ENCODE peak calls at places on chromosomes 6 and 20, in eight cellular contexts. One of them, this sample, is unnamed.

GRCh38 chr6:109318328-109318876 is 63.9 kb downstream of the CD164 start:
- DNase-seq in endothelial cell of umbilical vein: no peak
- DNase-seq in fibroblast of pulmonary artery: no peak
- DNase-seq in HFF-Myc: no peak
- DNase-seq in keratinocyte: no peak
- DNase-seq in foreskin fibroblast: no peak
- DNase-seq in body of pancreas: no peak
- DNase-seq in fibroblast of mammary gland: no peak
- DNase-seq in this sample: no peak

GRCh38 chr6:129203190-129203900 is 320.4 kb downstream of the LAMA2 start:
- DNase-seq in endothelial cell of umbilical vein: no peak
- DNase-seq in fibroblast of pulmonary artery: no peak
- DNase-seq in HFF-Myc: no peak
- DNase-seq in keratinocyte: no peak
- DNase-seq in foreskin fibroblast: no peak
- DNase-seq in body of pancreas: no peak
- DNase-seq in fibroblast of mammary gland: peak; percentile 28
- DNase-seq in this sample: no peak

GRCh38 chr6:132569170-132569569 is 952 bp upstream of the TAAR6 start:
- DNase-seq in endothelial cell of umbilical vein: no peak
- DNase-seq in fibroblast of pulmonary artery: no peak
- DNase-seq in HFF-Myc: no peak
- DNase-seq in keratinocyte: no peak
- DNase-seq in foreskin fibroblast: no peak
- DNase-seq in body of pancreas: no peak
- DNase-seq in fibroblast of mammary gland: no peak
- DNase-seq in this sample: no peak

GRCh38 chr6:127464881-127465459 is 5.8 kb upstream of the KIAA0408 start:
- DNase-seq in endothelial cell of umbilical vein: peak; percentile 59
- DNase-seq in fibroblast of pulmonary artery: peak; percentile 82
- DNase-seq in HFF-Myc: peak; percentile 56
- DNase-seq in keratinocyte: no peak
- DNase-seq in foreskin fibroblast: peak; percentile 61
- DNase-seq in body of pancreas: peak; percentile 73
- DNase-seq in fibroblast of mammary gland: peak; percentile 75
- DNase-seq in this sample: peak; percentile 74

GRCh38 chr20:24497851-24498250 is 28.4 kb downstream of the SYNDIG1 start:
- DNase-seq in endothelial cell of umbilical vein: no peak
- DNase-seq in fibroblast of pulmonary artery: peak; percentile 7
- DNase-seq in HFF-Myc: no peak
- DNase-seq in keratinocyte: no peak
- DNase-seq in foreskin fibroblast: no peak
- DNase-seq in body of pancreas: peak; percentile 32
- DNase-seq in fibroblast of mammary gland: peak; percentile 11
- DNase-seq in this sample: peak; percentile 83

GRCh38 chr20:6711950-6712634 is 55.4 kb upstream of the BMP2 start:
- DNase-seq in endothelial cell of umbilical vein: peak; percentile 42
- DNase-seq in fibroblast of pulmonary artery: no peak
- DNase-seq in HFF-Myc: no peak
- DNase-seq in keratinocyte: no peak
- DNase-seq in foreskin fibroblast: no peak
- DNase-seq in body of pancreas: peak; percentile 27
- DNase-seq in fibroblast of mammary gland: no peak
- DNase-seq in this sample: no peak

GRCh38 chr6:128365520-128366160 is 154.8 kb downstream of the PTPRK start:
- DNase-seq in endothelial cell of umbilical vein: no peak
- DNase-seq in fibroblast of pulmonary artery: no peak
- DNase-seq in HFF-Myc: no peak
- DNase-seq in keratinocyte: no peak
- DNase-seq in foreskin fibroblast: no peak
- DNase-seq in body of pancreas: no peak
- DNase-seq in fibroblast of mammary gland: no peak
- DNase-seq in this sample: no peak

GRCh38 chr6:33895988-33896387 is 92.2 kb upstream of the MLN start:
- DNase-seq in endothelial cell of umbilical vein: no peak
- DNase-seq in fibroblast of pulmonary artery: no peak
- DNase-seq in HFF-Myc: no peak
- DNase-seq in keratinocyte: no peak
- DNase-seq in foreskin fibroblast: no peak
- DNase-seq in body of pancreas: no peak
- DNase-seq in fibroblast of mammary gland: no peak
- DNase-seq in this sample: no peak

GRCh38 chr6:153595903-153596302 is 443.1 kb upstream of the OPRM1 start:
- DNase-seq in endothelial cell of umbilical vein: no peak
- DNase-seq in fibroblast of pulmonary artery: peak; percentile 69
- DNase-seq in HFF-Myc: no peak
- DNase-seq in keratinocyte: no peak
- DNase-seq in foreskin fibroblast: no peak
- DNase-seq in body of pancreas: no peak
- DNase-seq in fibroblast of mammary gland: peak; percentile 38
- DNase-seq in this sample: no peak

GRCh38 chr6:39091163-39091562 is 23.8 kb downstream of the SAYSD1 start:
- DNase-seq in endothelial cell of umbilical vein: no peak
- DNase-seq in fibroblast of pulmonary artery: no peak
- DNase-seq in HFF-Myc: no peak
- DNase-seq in keratinocyte: no peak
- DNase-seq in foreskin fibroblast: no peak
- DNase-seq in body of pancreas: no peak
- DNase-seq in fibroblast of mammary gland: peak; percentile 3
- DNase-seq in this sample: no peak

GRCh38 chr6:169038691-169039090 is 215.0 kb downstream of the THBS2 start:
- DNase-seq in endothelial cell of umbilical vein: no peak
- DNase-seq in fibroblast of pulmonary artery: no peak
- DNase-seq in HFF-Myc: no peak
- DNase-seq in keratinocyte: no peak
- DNase-seq in foreskin fibroblast: no peak
- DNase-seq in body of pancreas: no peak
- DNase-seq in fibroblast of mammary gland: no peak
- DNase-seq in this sample: no peak

GRCh38 chr6:72560721-72561593 is 60.9 kb upstream of the KCNQ5 start:
- DNase-seq in endothelial cell of umbilical vein: no peak
- DNase-seq in fibroblast of pulmonary artery: peak; percentile 5
- DNase-seq in HFF-Myc: no peak
- DNase-seq in keratinocyte: no peak
- DNase-seq in foreskin fibroblast: no peak
- DNase-seq in body of pancreas: no peak
- DNase-seq in fibroblast of mammary gland: peak; percentile 39
- DNase-seq in this sample: peak; percentile 37

GRCh38 chr6:51001399-51001798 is 182.7 kb downstream of the TFAP2B start:
- DNase-seq in endothelial cell of umbilical vein: no peak
- DNase-seq in fibroblast of pulmonary artery: no peak
- DNase-seq in HFF-Myc: no peak
- DNase-seq in keratinocyte: no peak
- DNase-seq in foreskin fibroblast: no peak
- DNase-seq in body of pancreas: no peak
- DNase-seq in fibroblast of mammary gland: no peak
- DNase-seq in this sample: no peak

GRCh38 chr6:50998905-50999304 is 180.2 kb downstream of the TFAP2B start:
- DNase-seq in endothelial cell of umbilical vein: no peak
- DNase-seq in fibroblast of pulmonary artery: no peak
- DNase-seq in HFF-Myc: no peak
- DNase-seq in keratinocyte: no peak
- DNase-seq in foreskin fibroblast: no peak
- DNase-seq in body of pancreas: no peak
- DNase-seq in fibroblast of mammary gland: no peak
- DNase-seq in this sample: no peak

GRCh38 chr6:51005779-51006178 is 187.1 kb downstream of the TFAP2B start:
- DNase-seq in endothelial cell of umbilical vein: no peak
- DNase-seq in fibroblast of pulmonary artery: no peak
- DNase-seq in HFF-Myc: no peak
- DNase-seq in keratinocyte: no peak
- DNase-seq in foreskin fibroblast: no peak
- DNase-seq in body of pancreas: no peak
- DNase-seq in fibroblast of mammary gland: no peak
- DNase-seq in this sample: no peak

GRCh38 chr6:51007237-51007636 is 188.6 kb downstream of the TFAP2B start:
- DNase-seq in endothelial cell of umbilical vein: no peak
- DNase-seq in fibroblast of pulmonary artery: no peak
- DNase-seq in HFF-Myc: no peak
- DNase-seq in keratinocyte: no peak
- DNase-seq in foreskin fibroblast: no peak
- DNase-seq in body of pancreas: no peak
- DNase-seq in fibroblast of mammary gland: no peak
- DNase-seq in this sample: no peak

DNA sequence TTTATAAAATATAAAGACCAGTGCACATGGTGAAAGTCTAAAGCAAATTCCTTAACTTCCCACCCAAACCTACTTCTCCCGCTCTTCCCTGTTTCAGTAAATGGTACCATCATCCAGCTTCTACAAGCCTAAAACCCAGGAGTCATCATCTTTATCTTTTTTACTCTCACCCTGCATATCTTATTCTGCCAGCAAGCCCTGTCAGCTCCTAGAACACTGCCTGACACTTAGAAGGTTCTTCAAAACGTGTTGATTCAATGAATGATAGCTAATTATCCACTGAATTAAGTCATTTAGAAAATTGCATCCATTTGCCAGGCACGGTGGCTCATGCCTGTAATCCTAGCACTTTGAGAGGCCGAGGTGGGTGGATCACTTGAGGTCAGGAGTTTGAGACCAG is 185.7 kb downstream of the TFAP2B start:
- DNase-seq in endothelial cell of umbilical vein: no peak
- DNase-seq in fibroblast of pulmonary artery: no peak
- DNase-seq in HFF-Myc: no peak
- DNase-seq in keratinocyte: no peak
- DNase-seq in foreskin fibroblast: no peak
- DNase-seq in body of pancreas: no peak
- DNase-seq in fibroblast of mammary gland: no peak
- DNase-seq in this sample: no peak
- TF ChIP-seq CTCF in endothelial cell of umbilical vein: no peak
- TF ChIP-seq CTCF in fibroblast of pulmonary artery: no peak
- TF ChIP-seq CTCF in HFF-Myc: no peak
- TF ChIP-seq CTCF in keratinocyte: no peak
- TF ChIP-seq CTCF in foreskin fibroblast: no peak
- TF ChIP-seq CTCF in body of pancreas: no peak
- TF ChIP-seq CTCF in fibroblast of mammary gland: no peak
- TF ChIP-seq CTCF in this sample: no peak

GRCh38 chr6:40854592-40854991 is 184.4 kb downstream of the UNC5CL start:
- DNase-seq in endothelial cell of umbilical vein: no peak
- DNase-seq in fibroblast of pulmonary artery: no peak
- DNase-seq in HFF-Myc: no peak
- DNase-seq in keratinocyte: no peak
- DNase-seq in foreskin fibroblast: no peak
- DNase-seq in body of pancreas: no peak
- DNase-seq in fibroblast of mammary gland: no peak
- DNase-seq in this sample: no peak

GRCh38 chr6:40855481-40855880 is 183.5 kb downstream of the UNC5CL start:
- DNase-seq in endothelial cell of umbilical vein: no peak
- DNase-seq in fibroblast of pulmonary artery: no peak
- DNase-seq in HFF-Myc: no peak
- DNase-seq in keratinocyte: no peak
- DNase-seq in foreskin fibroblast: no peak
- DNase-seq in body of pancreas: no peak
- DNase-seq in fibroblast of mammary gland: no peak
- DNase-seq in this sample: no peak

GRCh38 chr6:40856271-40856670 is 182.8 kb downstream of the UNC5CL start:
- DNase-seq in endothelial cell of umbilical vein: no peak
- DNase-seq in fibroblast of pulmonary artery: peak; percentile 6
- DNase-seq in HFF-Myc: no peak
- DNase-seq in keratinocyte: no peak
- DNase-seq in foreskin fibroblast: no peak
- DNase-seq in body of pancreas: no peak
- DNase-seq in fibroblast of mammary gland: no peak
- DNase-seq in this sample: no peak

DNA sequence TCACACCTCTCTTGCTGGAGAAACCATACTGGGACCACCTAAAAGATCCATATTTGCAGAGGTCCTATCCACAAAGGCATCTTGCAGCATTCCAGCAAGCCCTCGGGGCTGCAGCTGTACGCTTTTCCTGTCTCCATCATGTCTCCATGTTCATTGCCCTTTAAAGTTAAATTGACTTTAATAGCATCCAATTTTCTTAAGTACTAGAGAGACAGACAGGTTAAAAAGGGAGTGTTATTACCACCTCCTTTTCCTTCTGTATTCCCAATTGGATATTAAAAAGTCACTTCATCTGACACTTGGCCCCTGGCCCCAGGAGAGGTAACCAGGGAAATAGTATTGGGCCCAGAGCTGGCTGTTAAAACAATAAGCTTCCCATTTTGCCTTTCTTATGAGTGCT is 178.6 kb downstream of the UNC5CL start:
- DNase-seq in endothelial cell of umbilical vein: no peak
- DNase-seq in fibroblast of pulmonary artery: no peak
- DNase-seq in HFF-Myc: no peak
- DNase-seq in keratinocyte: no peak
- DNase-seq in foreskin fibroblast: no peak
- DNase-seq in body of pancreas: no peak
- DNase-seq in fibroblast of mammary gland: no peak
- DNase-seq in this sample: no peak
- H3K4me3 ChIP-seq in endothelial cell of umbilical vein: no peak overlapping the region
- H3K4me3 ChIP-seq in fibroblast of pulmonary artery: no peak overlapping the region
- H3K4me3 ChIP-seq in HFF-Myc: no peak overlapping the region
- H3K4me3 ChIP-seq in keratinocyte: no peak overlapping the region
- H3K4me3 ChIP-seq in foreskin fibroblast: no peak overlapping the region
- H3K4me3 ChIP-seq in body of pancreas: no peak overlapping the region
- H3K4me3 ChIP-seq in fibroblast of mammary gland: no peak overlapping the region
- H3K4me3 ChIP-seq in this sample: no peak overlapping the region

GRCh38 chr6:30944051-30944450 is 3.3 kb downstream of the MUCL3 start:
- DNase-seq in endothelial cell of umbilical vein: no peak
- DNase-seq in fibroblast of pulmonary artery: no peak
- DNase-seq in HFF-Myc: no peak
- DNase-seq in keratinocyte: no peak
- DNase-seq in foreskin fibroblast: no peak
- DNase-seq in body of pancreas: no peak
- DNase-seq in fibroblast of mammary gland: no peak
- DNase-seq in this sample: no peak

GRCh38 chr6:30939473-30939872 is 1.3 kb upstream of the MUCL3 start:
- DNase-seq in endothelial cell of umbilical vein: no peak
- DNase-seq in fibroblast of pulmonary artery: no peak
- DNase-seq in HFF-Myc: no peak
- DNase-seq in keratinocyte: no peak
- DNase-seq in foreskin fibroblast: no peak
- DNase-seq in body of pancreas: peak; percentile 41
- DNase-seq in fibroblast of mammary gland: peak; percentile 61
- DNase-seq in this sample: no peak

GRCh38 chr6:30940361-30941001 is at the start of gene MUCL3:
- DNase-seq in endothelial cell of umbilical vein: no peak
- DNase-seq in fibroblast of pulmonary artery: no peak
- DNase-seq in HFF-Myc: no peak
- DNase-seq in keratinocyte: no peak
- DNase-seq in foreskin fibroblast: no peak
- DNase-seq in body of pancreas: no peak
- DNase-seq in fibroblast of mammary gland: no peak
- DNase-seq in this sample: no peak

GRCh38 chr6:30945281-30945680 is 4.5 kb downstream of the MUCL3 start:
- DNase-seq in endothelial cell of umbilical vein: no peak
- DNase-seq in fibroblast of pulmonary artery: no peak
- DNase-seq in HFF-Myc: no peak
- DNase-seq in keratinocyte: no peak
- DNase-seq in foreskin fibroblast: no peak
- DNase-seq in body of pancreas: no peak
- DNase-seq in fibroblast of mammary gland: no peak
- DNase-seq in this sample: no peak

GRCh38 chr6:30942338-30943060 is 1.7 kb downstream of the MUCL3 start:
- DNase-seq in endothelial cell of umbilical vein: peak; percentile 56
- DNase-seq in fibroblast of pulmonary artery: peak; percentile 85
- DNase-seq in HFF-Myc: peak; percentile 79
- DNase-seq in keratinocyte: peak; percentile 56
- DNase-seq in foreskin fibroblast: peak; percentile 63
- DNase-seq in body of pancreas: peak; percentile 81
- DNase-seq in fibroblast of mammary gland: peak; percentile 70
- DNase-seq in this sample: peak; percentile 71
- TF ChIP-seq CTCF in endothelial cell of umbilical vein: peak; percentile 55
- TF ChIP-seq CTCF in fibroblast of pulmonary artery: peak; percentile 72
- TF ChIP-seq CTCF in HFF-Myc: peak; percentile 83
- TF ChIP-seq CTCF in keratinocyte: peak; percentile 59
- TF ChIP-seq CTCF in foreskin fibroblast: peak; percentile 76
- TF ChIP-seq CTCF in body of pancreas: peak; percentile 26
- TF ChIP-seq CTCF in fibroblast of mammary gland: peak; percentile 61
- TF ChIP-seq CTCF in this sample: peak; percentile 64

GRCh38 chr20:50663095-50663821 is 28.1 kb downstream of the RIPOR3 start:
- DNase-seq in endothelial cell of umbilical vein: no peak
- DNase-seq in fibroblast of pulmonary artery: no peak
- DNase-seq in HFF-Myc: no peak
- DNase-seq in keratinocyte: peak; percentile 73
- DNase-seq in foreskin fibroblast: no peak
- DNase-seq in body of pancreas: peak; percentile 82
- DNase-seq in fibroblast of mammary gland: no peak
- DNase-seq in this sample: no peak
- H3K4me3 ChIP-seq in endothelial cell of umbilical vein: no peak overlapping the region
- H3K4me3 ChIP-seq in fibroblast of pulmonary artery: no peak overlapping the region
- H3K4me3 ChIP-seq in HFF-Myc: no peak overlapping the region
- H3K4me3 ChIP-seq in keratinocyte: no peak overlapping the region
- H3K4me3 ChIP-seq in foreskin fibroblast: no peak overlapping the region
- H3K4me3 ChIP-seq in body of pancreas: no peak overlapping the region
- H3K4me3 ChIP-seq in fibroblast of mammary gland: no peak overlapping the region
- H3K4me3 ChIP-seq in this sample: no peak overlapping the region